ENCODE peak calls at places on chromosome 3, in seven cellular contexts. F is A549, P is IMR-90, T is K562, S is GM12878, M is H1, B is SK-N-SH. A is an unnamed sample.
A peak's percentile ranks its signal among the peaks of the same experiment; 100 is the strongest.

GRCh38 chr3:127079211-127079610 is 96.3 kb downstream of the PLXNA1 start:
- DNase-seq in F (no peak), P (no peak), T (no peak), S (no peak), M (no peak), B (no peak), A (no peak)

GRCh38 chr3:28295819-28296364 is 52.6 kb upstream of the ZCWPW2 start:
- DNase-seq in F (no peak), P (peak; percentile 19), T (no peak), S (no peak), M (no peak), B (no peak), A (no peak)

GRCh38 chr3:72993391-72993790 is 3.2 kb upstream of the PPP4R2 start:
- DNase-seq in F (no peak), P (no peak), T (no peak), S (no peak), M (no peak), B (no peak), A (no peak)

GRCh38 chr3:138187296-138188012 is at the start of gene ARMC8:
- DNase-seq in F (peak; percentile 43), P (no peak), T (peak; percentile 56), S (no peak), M (peak; percentile 90), B (peak; percentile 85), A (peak; percentile 77)

GRCh38 chr3:39287216-39287858 is 7.5 kb upstream of the CX3CR1 start:
- DNase-seq in F (no peak), P (no peak), T (peak; percentile 39), S (no peak), M (no peak), B (no peak), A (no peak)

GRCh38 chr3:61645148-61645547 is 83.8 kb downstream of the PTPRG start:
- DNase-seq in F (peak; percentile 9), P (no peak), T (no peak), S (no peak), M (peak; percentile 41), B (no peak), A (peak; percentile 77)

GRCh38 chr3:116852801-116853200 is 143.2 kb downstream of the TUSC7 start:
- DNase-seq in F (no peak), P (no peak), T (no peak), S (no peak), M (no peak), B (no peak), A (no peak)

GRCh38 chr3:186021673-186022362 is 84.0 kb upstream of the TRA2B start:
- DNase-seq in F (no peak), P (peak; percentile 95), T (no peak), S (no peak), M (no peak), B (peak; percentile 16), A (no peak)

GRCh38 chr3:140440446-140440845 is 237.4 kb upstream of the TRIM42 start:
- DNase-seq in F (no peak), P (no peak), T (no peak), S (no peak), M (no peak), B (no peak), A (no peak)

GRCh38 chr3:187016639-187017345 is 86.5 kb downstream of the ST6GAL1 start:
- DNase-seq in F (no peak), P (peak; percentile 11), T (no peak), S (no peak), M (peak; percentile 31), B (no peak), A (peak; percentile 53)

GRCh38 chr3:51498871-51499790 is 684 bp downstream of the DCAF1 start:
- DNase-seq in F (peak; percentile 69), P (peak; percentile 89), T (peak; percentile 81), S (peak; percentile 70), M (peak; percentile 96), B (peak; percentile 88), A (peak; percentile 92)

GRCh38 chr3:148101061-148101460 is 596.6 kb upstream of the AGTR1 start:
- DNase-seq in F (no peak), P (peak; percentile 20), T (no peak), S (no peak), M (no peak), B (peak; percentile 6), A (no peak)

GRCh38 chr3:71512000-71512399 is 71.5 kb downstream of the FOXP1 start:
- DNase-seq in F (no peak), P (no peak), T (peak; percentile 28), S (no peak), M (no peak), B (no peak), A (peak; percentile 10)

GRCh38 chr3:117871934-117872333 is 1162.4 kb downstream of the TUSC7 start:
- DNase-seq in F (no peak), P (peak; percentile 30), T (no peak), S (no peak), M (no peak), B (no peak), A (no peak)

GRCh38 chr3:107739227-107739626 is 216.5 kb downstream of the BBX start:
- DNase-seq in F (no peak), P (no peak), T (no peak), S (no peak), M (no peak), B (no peak), A (no peak)

GRCh38 chr3:29601861-29602585 is 321.2 kb downstream of the RBMS3 start:
- DNase-seq in F (no peak), P (no peak), T (no peak), S (no peak), M (no peak), B (no peak), A (no peak)

GRCh38 chr3:29606416-29606815 is 325.5 kb downstream of the RBMS3 start:
- DNase-seq in F (no peak), P (no peak), T (no peak), S (no peak), M (no peak), B (no peak), A (no peak)

GRCh38 chr3:29610781-29611180 is 329.9 kb downstream of the RBMS3 start:
- DNase-seq in F (no peak), P (no peak), T (no peak), S (no peak), M (no peak), B (no peak), A (no peak)

GRCh38 chr3:29609007-29609805 is 328.3 kb downstream of the RBMS3 start:
- DNase-seq in F (no peak), P (no peak), T (no peak), S (no peak), M (no peak), B (no peak), A (peak; percentile 16)

DNA sequence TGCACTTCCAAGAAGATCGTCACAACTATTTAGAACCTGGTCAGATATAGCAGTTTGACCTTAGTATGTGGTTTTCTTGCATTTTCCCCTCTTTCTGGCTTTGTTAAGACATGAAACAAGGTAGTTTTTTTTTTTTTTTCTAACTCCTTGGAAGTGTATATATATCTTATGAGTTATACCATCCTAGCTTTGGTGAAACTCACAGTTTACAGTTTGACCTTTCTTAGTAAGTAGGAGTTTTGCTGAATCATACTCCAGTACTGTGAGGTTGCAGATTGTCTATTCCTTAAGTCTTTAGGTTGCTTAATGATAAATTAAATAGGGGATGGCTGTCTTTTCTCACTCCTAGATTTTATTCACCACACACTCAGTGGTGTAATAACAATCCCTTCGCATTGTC is 325.0 kb downstream of the RBMS3 start:
- DNase-seq in F (no peak), P (peak; percentile 94), T (no peak), S (no peak), M (no peak), B (no peak), A (no peak)
- TF ChIP-seq RFX5 in F (no peak), P (no peak), T (no peak), S (no peak), M (no peak), B (no peak), A (no peak)

DNA sequence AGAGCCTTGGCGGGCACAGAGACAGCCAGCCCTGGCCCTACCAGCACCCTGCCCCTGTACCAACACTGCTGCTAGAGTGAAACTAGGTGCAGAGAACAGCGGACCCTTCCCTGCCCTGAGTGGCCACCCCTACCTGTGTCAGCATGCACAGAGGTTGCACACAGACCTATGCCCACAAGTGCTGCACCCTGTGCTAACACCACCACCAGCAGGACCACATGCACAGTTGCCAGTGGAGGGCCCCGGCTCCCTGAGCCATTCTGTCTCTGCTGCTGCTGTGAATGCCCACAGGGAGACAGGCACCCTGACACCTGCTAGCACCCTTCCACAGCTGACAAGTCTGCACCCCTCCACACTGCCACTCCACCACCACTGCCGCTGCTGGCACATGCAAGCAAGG is 131.8 kb downstream of the NEK11 start:
- DNase-seq in F (no peak), P (no peak), T (no peak), S (no peak), M (no peak), B (no peak), A (no peak)
- TF ChIP-seq RFX5 in F (no peak), P (no peak), T (no peak), S (no peak), M (no peak), B (no peak), A (no peak)

GRCh38 chr3:120052225-120052624 is 42.0 kb downstream of the GSK3B start:
- DNase-seq in F (no peak), P (no peak), T (no peak), S (peak; percentile 28), M (no peak), B (no peak), A (no peak)

GRCh38 chr3:120049881-120050539 is 44.2 kb downstream of the GSK3B start:
- DNase-seq in F (no peak), P (no peak), T (no peak), S (no peak), M (no peak), B (no peak), A (no peak)

GRCh38 chr3:120057029-120057428 is 37.2 kb downstream of the GSK3B start:
- DNase-seq in F (no peak), P (no peak), T (no peak), S (no peak), M (no peak), B (no peak), A (no peak)

GRCh38 chr3:120048355-120048754 is 45.9 kb downstream of the GSK3B start:
- DNase-seq in F (no peak), P (peak; percentile 5), T (no peak), S (no peak), M (no peak), B (peak; percentile 29), A (no peak)

DNA sequence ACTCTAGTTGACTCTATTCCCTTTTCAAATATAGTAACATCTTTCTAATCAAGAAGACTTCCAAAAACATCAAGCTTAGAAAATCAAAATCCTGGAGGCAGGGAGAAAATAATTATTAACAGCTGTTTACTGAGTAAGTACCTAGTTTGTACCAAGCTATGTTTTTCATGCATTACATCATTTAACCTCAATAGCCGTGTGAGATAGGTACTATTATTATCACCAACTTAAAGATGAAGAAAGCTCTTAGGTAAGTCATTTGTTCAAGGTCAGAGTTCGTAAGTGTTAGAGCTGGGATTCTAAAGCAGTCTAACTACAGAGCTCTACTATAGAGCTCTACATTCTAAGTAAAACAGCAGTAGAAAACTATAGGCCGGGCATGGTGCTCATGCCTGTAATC is 41.6 kb downstream of the GSK3B start:
- DNase-seq in F (no peak), P (no peak), T (no peak), S (no peak), M (no peak), B (no peak), A (no peak)
- TF ChIP-seq RFX5 in F (no peak), P (no peak), T (no peak), S (no peak), M (no peak), B (no peak), A (no peak)

DNA sequence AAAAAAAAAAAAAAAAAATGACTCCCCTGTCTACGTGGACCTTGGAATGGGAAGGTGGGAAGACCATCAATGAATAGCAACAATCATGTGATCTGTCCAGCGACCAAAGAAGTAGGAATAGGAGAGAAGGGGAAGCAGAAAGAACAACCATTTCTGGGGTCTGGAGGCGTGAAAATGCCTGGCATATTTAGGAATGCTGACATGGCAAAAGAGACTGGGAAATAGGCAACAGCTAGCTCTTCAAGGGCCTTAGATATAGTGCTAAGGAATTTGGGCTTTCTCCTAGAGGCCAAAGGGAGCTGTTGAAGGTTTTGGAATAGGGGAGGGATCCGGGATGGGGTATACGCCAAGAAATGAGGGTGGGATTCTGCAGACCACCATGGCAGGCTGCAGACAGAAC is 5.9 kb downstream of the SLC22A13 start:
- DNase-seq in F (no peak), P (no peak), T (no peak), S (no peak), M (no peak), B (no peak), A (no peak)
- TF ChIP-seq RFX5 in F (no peak), P (no peak), T (no peak), S (no peak), M (no peak), B (no peak), A (no peak)